ENCODE peak calls at places on chromosome 17, in eight cellular contexts. S, T, C, Q, J, E, W and I are unnamed samples.

GRCh38 chr17:48632579-48633265 is 6.6 kb upstream of the HOXB9 start:
- DNase-seq in S (no peak), T (no peak), C (no peak), Q (no peak), J (no peak), E (no peak), W (no peak), I (no peak)

GRCh38 chr17:29930399-29931010 is 477 bp upstream of the SSH2 start:
- DNase-seq in S (peak; percentile 49), T (no peak), C (no peak), Q (peak; percentile 49), J (no peak), E (peak; percentile 13), W (no peak), I (no peak)

GRCh38 chr17:82881292-82881823 is 41.5 kb upstream of the ZNF750 start:
- DNase-seq in S (no peak), T (no peak), C (no peak), Q (no peak), J (peak; percentile 51), E (no peak), W (no peak), I (no peak)

GRCh38 chr17:51056813-51057510 is 63.7 kb downstream of the SPAG9 start:
- DNase-seq in S (peak; percentile 52), T (no peak), C (no peak), Q (no peak), J (no peak), E (no peak), W (no peak), I (no peak)

GRCh38 chr17:7445011-7445927 is at the start of gene CHRNB1:
- DNase-seq in S (peak; percentile 94), T (peak; percentile 73), C (peak; percentile 92), Q (peak; percentile 84), J (peak; percentile 95), E (peak; percentile 91), W (peak; percentile 83), I (peak; percentile 78)

GRCh38 chr17:55635253-55635766 is 87.4 kb downstream of the TMEM100 start:
- DNase-seq in S (no peak), T (no peak), C (no peak), Q (no peak), J (no peak), E (no peak), W (peak; percentile 18), I (no peak)

GRCh38 chr17:50946223-50946890 is 80.2 kb upstream of the TOB1 start:
- DNase-seq in S (no peak), T (peak; percentile 31), C (no peak), Q (peak; percentile 53), J (no peak), E (peak; percentile 38), W (no peak), I (peak; percentile 25)

GRCh38 chr17:6019959-6020358 is 50.2 kb upstream of the WSCD1 start:
- DNase-seq in S (no peak), T (no peak), C (no peak), Q (no peak), J (no peak), E (no peak), W (no peak), I (no peak)

GRCh38 chr17:47797797-47798196 is 23.8 kb downstream of the OSBPL7 start:
- DNase-seq in S (no peak), T (no peak), C (no peak), Q (no peak), J (no peak), E (no peak), W (no peak), I (no peak)

GRCh38 chr17:41627316-41628072 is 3.1 kb upstream of the KRT17 start:
- DNase-seq in S (no peak), T (peak; percentile 8), C (peak; percentile 58), Q (peak; percentile 24), J (peak; percentile 46), E (no peak), W (no peak), I (no peak)

GRCh38 chr17:68198931-68199836 is 48.7 kb upstream of the AMZ2 start:
- DNase-seq in S (peak; percentile 76), T (no peak), C (peak; percentile 86), Q (no peak), J (no peak), E (no peak), W (no peak), I (no peak)

GRCh38 chr17:78168906-78169793 is 769 bp downstream of the SYNGR2 start:
- DNase-seq in S (peak; percentile 80), T (peak; percentile 69), C (peak; percentile 89), Q (peak; percentile 85), J (peak; percentile 81), E (peak; percentile 85), W (peak; percentile 65), I (peak; percentile 72)

GRCh38 chr17:62689441-62690167 is 62.1 kb downstream of the MRC2 start:
- DNase-seq in S (no peak), T (no peak), C (no peak), Q (no peak), J (no peak), E (no peak), W (no peak), I (no peak)

GRCh38 chr17:7403043-7403901 is 625 bp downstream of the TMEM256 start:
- DNase-seq in S (peak; percentile 76), T (peak; percentile 78), C (peak; percentile 84), Q (peak; percentile 88), J (peak; percentile 80), E (peak; percentile 75), W (peak; percentile 67), I (peak; percentile 33)

GRCh38 chr17:79417589-79417988 is 193.3 kb downstream of the RBFOX3 start:
- DNase-seq in S (no peak), T (no peak), C (no peak), Q (no peak), J (no peak), E (no peak), W (no peak), I (no peak)

DNA sequence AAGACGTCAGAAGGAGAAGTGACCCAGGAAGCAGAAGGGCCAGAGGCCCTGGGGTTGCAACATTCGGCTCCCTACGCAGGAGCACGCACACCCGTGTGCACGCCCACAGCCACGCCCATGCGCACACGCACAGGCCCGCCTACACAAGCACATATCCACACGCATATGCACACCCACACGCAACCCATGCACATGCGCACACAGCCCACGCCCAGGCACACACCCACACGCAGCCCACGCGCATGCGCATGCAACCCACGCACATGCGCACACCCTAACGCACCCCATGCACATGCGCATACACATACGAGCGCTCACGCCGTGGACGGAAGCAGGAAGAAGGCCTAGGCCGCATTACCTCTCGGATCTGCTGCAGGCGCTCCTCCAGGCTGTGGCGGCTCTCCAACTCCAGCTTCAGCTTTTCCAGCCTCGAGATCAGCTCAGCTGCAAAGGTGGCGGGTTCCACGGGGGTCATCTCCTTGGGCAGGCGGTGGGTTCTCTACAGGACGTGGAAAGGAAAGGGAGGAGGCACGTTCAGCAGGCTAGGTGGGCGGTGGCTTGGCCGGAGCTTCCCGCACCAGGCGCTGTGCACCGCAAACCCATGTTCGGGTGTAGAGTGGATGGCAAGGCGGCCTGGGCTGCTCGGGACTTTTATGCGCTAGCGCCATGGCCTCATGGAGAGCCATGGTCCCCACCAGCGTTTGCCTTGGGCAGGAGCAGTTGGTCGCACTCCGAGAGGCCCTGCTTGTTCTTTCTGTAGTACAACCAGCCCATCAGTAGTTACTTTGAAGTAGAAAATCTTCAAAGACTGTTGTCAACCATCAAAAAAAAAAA is 23.4 kb downstream of the AXIN2 start:
- DNase-seq in S (no peak), T (no peak), C (peak; percentile 67), Q (peak; percentile 45), J (peak; percentile 49), E (no peak), W (no peak), I (no peak)
- H3K4me3 ChIP-seq in S (no peak overlapping the region), T (no peak overlapping the region), C (no peak overlapping the region), Q (no peak overlapping the region), J (no peak overlapping the region), E (no peak overlapping the region), W (no peak overlapping the region), I (no peak overlapping the region)

GRCh38 chr17:44765965-44766364 is 7.2 kb downstream of the ADAM11 start:
- DNase-seq in S (no peak), T (no peak), C (no peak), Q (no peak), J (no peak), E (no peak), W (no peak), I (no peak)

GRCh38 chr17:44760474-44761308 is 1.9 kb downstream of the ADAM11 start:
- DNase-seq in S (no peak), T (no peak), C (no peak), Q (peak; percentile 37), J (no peak), E (no peak), W (no peak), I (no peak)

GRCh38 chr17:44761932-44762810 is 3.4 kb downstream of the ADAM11 start:
- DNase-seq in S (no peak), T (no peak), C (no peak), Q (no peak), J (no peak), E (no peak), W (no peak), I (no peak)

GRCh38 chr17:44759916-44760243 is 1.1 kb downstream of the ADAM11 start:
- DNase-seq in S (peak; percentile 50), T (no peak), C (no peak), Q (no peak), J (no peak), E (no peak), W (no peak), I (no peak)

DNA sequence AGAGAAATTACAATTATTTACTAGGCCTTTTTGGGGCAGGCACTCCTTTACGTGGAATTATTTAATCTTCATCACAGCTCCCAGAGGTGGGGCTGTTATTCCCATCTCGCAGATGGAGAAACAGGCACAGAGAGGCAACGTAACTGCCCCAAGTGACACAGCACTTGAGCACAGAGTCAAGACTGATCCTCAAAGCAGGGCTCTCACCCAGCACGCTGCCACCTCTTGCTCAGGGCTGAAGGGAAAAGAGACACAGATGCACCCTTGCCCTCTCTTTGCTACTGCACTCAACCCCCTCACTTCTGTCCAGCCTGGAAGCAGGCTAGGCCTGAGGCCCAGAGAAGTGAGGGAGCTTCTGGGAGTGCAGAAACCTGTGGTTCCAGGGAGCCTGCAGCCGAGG is 4.4 kb downstream of the ADAM11 start:
- DNase-seq in S (no peak), T (no peak), C (no peak), Q (no peak), J (no peak), E (no peak), W (no peak), I (no peak)
- TF ChIP-seq POLR2A in S (no peak), T (no peak), C (no peak), Q (no peak), J (no peak), E (no peak), W (no peak), I (no peak)

DNA sequence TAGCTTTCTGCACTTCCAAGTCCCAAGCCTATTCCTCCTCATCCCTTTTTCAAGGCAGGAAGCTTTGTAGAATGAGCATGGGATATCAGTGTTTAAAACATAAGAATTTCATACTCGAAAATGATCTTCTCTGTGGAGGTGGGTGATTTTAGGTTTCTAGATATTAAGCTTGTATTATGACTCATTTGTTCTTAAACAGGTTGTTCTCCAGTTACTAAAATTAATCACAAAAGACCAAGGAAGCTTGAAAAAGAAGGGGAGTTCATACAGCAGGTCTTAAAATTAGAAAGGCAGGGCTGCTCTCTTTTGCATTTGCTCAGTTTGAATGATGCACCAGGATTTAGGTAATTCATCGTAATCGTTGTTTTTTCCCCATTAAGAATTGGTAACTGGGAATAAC is 208.7 kb downstream of the PRKCA start:
- DNase-seq in S (no peak), T (no peak), C (no peak), Q (no peak), J (no peak), E (no peak), W (no peak), I (no peak)
- H3K4me1 ChIP-seq in S (no peaks in the 10 kb centered on the region), T (peaks cover 8% of the 10 kb centered on the region), C (peaks cover 10% of the 10 kb centered on the region), Q (peaks cover 5% of the 10 kb centered on the region), J (peaks cover 5% of the 10 kb centered on the region), E (peaks cover 29% of the 10 kb centered on the region), W (peaks cover 7% of the 10 kb centered on the region), I (peaks cover 24% of the 10 kb centered on the region)

GRCh38 chr17:3009411-3009920 is 53.9 kb downstream of the OR1D5 start:
- DNase-seq in S (no peak), T (peak; percentile 19), C (peak; percentile 62), Q (peak; percentile 35), J (peak; percentile 19), E (no peak), W (no peak), I (no peak)
- H3K4me3 ChIP-seq in S (no peak overlapping the region), T (no peak overlapping the region), C (no peak overlapping the region), Q (no peak overlapping the region), J (no peak overlapping the region), E (no peak overlapping the region), W (no peak overlapping the region), I (no peak overlapping the region)